ENCODE peak calls at places on chromosomes 4 and X, in seven cellular contexts. V is H1; S is psoas muscle; O is fibroblast of lung; P is heart right ventricle; Z is GM12865; G is CD4-positive, alpha-beta T cell. Q is an unnamed sample.

GRCh38 chr4:185912779-185913178 is 100.8 kb upstream of the SORBS2 start:
- DNase-seq in V (no peak), Z (no peak), G (no peak), S (no peak), P (no peak), O (no peak), Q (no peak)

GRCh38 chr4:25031077-25031606 is 396 bp upstream of the LGI2 start:
- DNase-seq in S (no peak), P (no peak), O (peak), V (no peak), G (no peak), Z (no peak), Q (no peak)

GRCh38 chr4:113328514-113328913 is 279.1 kb downstream of the ANK2 start:
- DNase-seq in S (no peak), Z (peak), O (no peak), V (no peak), G (no peak), P (no peak), Q (no peak)

GRCh38 chrX:13180807-13181206 is 136.4 kb upstream of the FAM9C start:
- DNase-seq in S (no peak), G (no peak), O (peak), Z (no peak), V (no peak), P (no peak), Q (no peak)

GRCh38 chrX:22124098-22124497 is 92.0 kb downstream of the PHEX start:
- DNase-seq in O (no peak), G (no peak), Z (no peak), V (no peak), S (no peak), P (no peak), Q (no peak)

GRCh38 chrX:101595739-101596419 is 21.9 kb downstream of the ARMCX6 start:
- DNase-seq in Z (peak), G (no peak), S (no peak), V (no peak), P (peak), O (peak), Q (no peak)

GRCh38 chrX:46325312-46325877 is 219.8 kb downstream of the ZNF674 start:
- DNase-seq in P (no peak), G (peak), V (no peak), O (peak), Z (no peak), S (no peak), Q (no peak)

GRCh38 chrX:133698298-133698697 is 283.0 kb upstream of the GPC4 start:
- DNase-seq in S (no peak), G (no peak), Z (no peak), O (peak), P (no peak), V (no peak), Q (no peak)

GRCh38 chr4:140071806-140072205 is 82.2 kb downstream of the MAML3 start:
- DNase-seq in S (no peak), G (peak), Z (peak), P (peak), O (peak), V (no peak), Q (no peak)

GRCh38 chr4:77007358-77008230 is 58.0 kb downstream of the SEPTIN11 start:
- DNase-seq in Z (peak), S (no peak), P (no peak), O (peak), G (no peak), V (no peak), Q (no peak)

GRCh38 chrX:103215037-103215767 is at the start of gene BEX4:
- DNase-seq in V (peak), Z (peak), S (peak), O (peak), G (peak), P (peak), Q (peak)

GRCh38 chrX:77622672-77623071 is 163.3 kb downstream of the ATRX start:
- DNase-seq in V (no peak), P (no peak), O (no peak), S (peak), G (no peak), Z (no peak), Q (no peak)

GRCh38 chrX:132614297-132614696 is 125.5 kb upstream of the MBNL3 start:
- DNase-seq in S (no peak), Z (peak), O (no peak), P (no peak), V (no peak), G (no peak), Q (no peak)

GRCh38 chr4:148412460-148412859 is 29.8 kb downstream of the NR3C2 start:
- DNase-seq in S (no peak), O (no peak), P (no peak), V (no peak), G (no peak), Z (no peak), Q (no peak)

GRCh38 chr4:148415500-148415899 is 26.7 kb downstream of the NR3C2 start:
- DNase-seq in G (no peak), O (peak), P (no peak), Z (no peak), S (no peak), V (no peak), Q (no peak)
- TF ChIP-seq CTCF in G (peak), O (peak), P (no peak), Z (no peak), S (no peak), V (no peak), Q (peak)

GRCh38 chr4:126047114-126047513 is 732.4 kb downstream of the FAT4 start:
- DNase-seq in S (no peak), P (no peak), G (no peak), Z (no peak), O (no peak), V (no peak), Q (no peak)

GRCh38 chr4:126057371-126057770 is 742.6 kb downstream of the FAT4 start:
- DNase-seq in P (no peak), Z (no peak), S (no peak), V (no peak), G (no peak), O (no peak), Q (no peak)

GRCh38 chr4:126046081-126046614 is 731.4 kb downstream of the FAT4 start:
- DNase-seq in Z (no peak), S (no peak), P (no peak), O (peak), G (no peak), V (no peak), Q (no peak)

DNA sequence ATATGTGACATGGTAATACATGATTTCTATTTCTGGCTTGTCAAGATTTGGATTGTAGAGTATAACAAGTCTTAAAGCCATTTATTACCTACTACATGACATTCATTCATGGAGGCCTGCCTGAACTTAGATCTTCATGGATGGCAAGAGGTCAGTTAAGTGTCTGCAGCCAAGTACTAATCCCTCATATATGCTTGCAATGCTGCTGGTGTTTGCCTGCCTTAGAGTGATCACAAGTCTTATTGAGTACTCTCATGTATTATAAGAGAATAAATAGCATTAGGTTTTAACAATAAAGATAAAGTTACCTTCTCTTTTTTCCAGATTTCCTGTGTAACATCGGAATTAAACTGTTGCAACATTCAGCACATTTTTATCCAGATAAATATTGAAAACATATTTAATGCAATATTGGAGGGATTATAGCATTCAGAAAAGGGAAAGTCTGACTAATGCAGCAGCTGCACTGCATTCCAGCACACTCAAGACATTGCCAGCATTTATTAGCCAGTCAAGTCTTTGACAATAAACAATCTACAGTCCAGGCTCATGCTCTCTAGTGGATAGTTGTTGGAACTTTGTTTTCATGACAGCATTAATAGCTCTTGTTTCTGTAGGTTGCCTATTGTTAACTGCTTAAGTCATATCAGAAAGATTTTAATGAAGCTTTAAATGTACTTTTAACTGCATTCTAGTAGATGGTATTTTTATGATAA is 737.1 kb downstream of the FAT4 start:
- DNase-seq in Z (no peak), V (no peak), P (no peak), S (no peak), G (no peak), O (peak), Q (no peak)
- TF ChIP-seq CTCF in Z (no peak), V (no peak), P (no peak), S (no peak), G (no peak), O (peak), Q (peak)

GRCh38 chrX:93422693-93423092 is 250.7 kb downstream of the NAP1L3 start:
- DNase-seq in S (no peak), G (no peak), V (peak), P (no peak), O (no peak), Z (peak), Q (no peak)
- TF ChIP-seq CTCF in S (peak), G (no peak), V (no peak), P (peak), O (peak), Z (peak), Q (peak)

GRCh38 chrX:147637190-147637589 is 274.5 kb upstream of the FMR1 start:
- DNase-seq in O (no peak), V (no peak), Z (no peak), P (no peak), S (no peak), G (no peak), Q (peak)
- TF ChIP-seq CTCF in O (no peak), V (no peak), Z (no peak), P (no peak), S (no peak), G (no peak), Q (no peak)

GRCh38 chr4:103429283-103429682 is 231.1 kb upstream of the CENPE start:
- DNase-seq in P (no peak), S (no peak), G (no peak), Z (peak), V (peak), O (no peak), Q (peak)
- TF ChIP-seq CTCF in P (no peak), S (no peak), G (no peak), Z (peak), V (peak), O (no peak), Q (no peak)